ENCODE peak calls at places on chromosomes 7 and 10, in five cellular contexts. C, V, H, J and D are unnamed samples.

GRCh38 chr10:34437897-34438296 is 377.2 kb downstream of the PARD3 start:
- DNase-seq in C (no peak), V (no peak), H (no peak), J (no peak), D (no peak)

GRCh38 chr10:30227481-30227880 is 121.6 kb downstream of the MTPAP start:
- DNase-seq in C (no peak), V (no peak), H (no peak), J (no peak), D (no peak)

GRCh38 chr7:21367081-21367480 is 60.8 kb upstream of the SP4 start:
- DNase-seq in C (no peak), V (no peak), H (no peak), J (no peak), D (no peak)

GRCh38 chr7:95718556-95719410 is 53.6 kb upstream of the DYNC1I1 start:
- DNase-seq in C (peak; percentile 7), V (peak; percentile 29), H (no peak), J (no peak), D (peak; percentile 11)

GRCh38 chr10:101607124-101607523 is 19.0 kb downstream of the DPCD start:
- DNase-seq in C (no peak), V (no peak), H (no peak), J (no peak), D (peak; percentile 20)

GRCh38 chr7:79211724-79212123 is 241.7 kb downstream of the MAGI2 start:
- DNase-seq in C (no peak), V (no peak), H (no peak), J (no peak), D (no peak)

GRCh38 chr10:109029870-109030269 is 893.4 kb downstream of the XPNPEP1 start:
- DNase-seq in C (no peak), V (no peak), H (no peak), J (no peak), D (no peak)

GRCh38 chr7:14747701-14748100 is 154.8 kb downstream of the DGKB start:
- DNase-seq in C (no peak), V (no peak), H (no peak), J (no peak), D (no peak)

GRCh38 chr7:151993977-151994676 is 31.3 kb upstream of the GALNT11 start:
- DNase-seq in C (no peak), V (no peak), H (no peak), J (no peak), D (peak; percentile 26)

GRCh38 chr10:120017731-120018130 is 125.2 kb downstream of the SEC23IP start:
- DNase-seq in C (no peak), V (no peak), H (no peak), J (no peak), D (no peak)

GRCh38 chr10:71707240-71707789 is 12.3 kb downstream of the C10orf105 start:
- DNase-seq in C (no peak), V (no peak), H (no peak), J (no peak), D (no peak)

GRCh38 chr10:103238506-103239252 is 7.0 kb upstream of the RPEL1 start:
- DNase-seq in C (peak; percentile 84), V (no peak), H (no peak), J (no peak), D (peak; percentile 88)

GRCh38 chr7:93949468-93949867 is 27.9 kb downstream of the GNG11 start:
- DNase-seq in C (no peak), V (peak; percentile 28), H (no peak), J (no peak), D (no peak)

GRCh38 chr10:22599048-22599561 is 115.3 kb downstream of the PIP4K2A start:
- DNase-seq in C (no peak), V (no peak), H (peak; percentile 49), J (peak; percentile 33), D (no peak)

GRCh38 chr10:79186742-79187544 is 118.2 kb downstream of the ZMIZ1 start:
- DNase-seq in C (no peak), V (no peak), H (no peak), J (no peak), D (no peak)
- TF ChIP-seq POLR2AphosphoS5 in C (no peak), V (no peak), H (no peak), J (no peak), D (no peak)

GRCh38 chr7:825386-825785 is 6.9 kb upstream of the SUN1 start:
- DNase-seq in C (no peak), V (no peak), H (no peak), J (no peak), D (no peak)

GRCh38 chr7:824106-824505 is 8.2 kb upstream of the SUN1 start:
- DNase-seq in C (no peak), V (peak; percentile 77), H (no peak), J (no peak), D (no peak)

GRCh38 chr7:824664-825063 is 7.6 kb upstream of the SUN1 start:
- DNase-seq in C (no peak), V (no peak), H (no peak), J (no peak), D (no peak)

GRCh38 chr7:828793-829561 is 3.3 kb upstream of the SUN1 start:
- DNase-seq in C (no peak), V (no peak), H (no peak), J (no peak), D (no peak)

DNA sequence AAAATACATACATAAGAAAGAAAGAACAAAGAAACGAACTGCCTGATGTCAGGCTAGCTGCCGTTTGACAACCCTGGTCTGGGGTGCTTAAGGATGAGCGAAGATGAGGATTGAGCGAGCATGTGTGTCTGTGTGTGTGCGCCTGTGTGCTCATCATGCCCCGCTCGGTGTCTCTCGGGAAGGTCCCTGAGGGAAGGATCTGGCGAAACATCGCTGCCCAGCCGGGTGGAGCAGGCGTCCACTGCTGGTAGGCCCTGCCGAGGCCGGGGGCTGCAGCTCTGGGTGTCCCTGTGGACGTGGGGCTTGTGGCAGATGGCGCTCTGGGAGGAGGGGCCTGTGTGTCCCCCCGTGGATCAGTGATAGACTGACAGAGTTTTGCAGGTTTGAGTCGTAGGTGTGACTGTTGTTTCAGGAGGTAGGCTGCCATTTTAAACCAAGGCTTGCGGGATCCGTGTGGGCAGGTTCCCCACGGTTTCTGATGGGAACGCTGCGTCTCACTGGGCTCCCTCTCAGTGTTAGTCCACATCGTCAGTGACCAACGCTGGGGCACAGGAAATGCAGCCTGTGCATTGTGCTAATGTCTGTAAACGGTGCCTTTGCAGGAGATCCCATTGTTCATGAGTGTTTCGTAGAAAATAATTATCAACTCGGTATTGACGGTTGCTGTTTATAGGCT is 5.9 kb upstream of the SUN1 start:
- DNase-seq in C (no peak), V (no peak), H (no peak), J (no peak), D (peak; percentile 30)
- H4K20me1 ChIP-seq in C (peaks cover 3% of the 10 kb centered on the region), V (peaks cover 30% of the 10 kb centered on the region), H (no peaks in the 10 kb centered on the region), J (peaks cover 31% of the 10 kb centered on the region), D (peaks cover 63% of the 10 kb centered on the region)

GRCh38 chr10:100364735-100365391 is 17.8 kb downstream of the SCD start:
- DNase-seq in C (peak; percentile 95), V (peak; percentile 58), H (no peak), J (no peak), D (peak; percentile 86)
- TF ChIP-seq POLR2AphosphoS5 in C (peak; percentile 92), V (peak; percentile 41), H (no peak), J (peak; percentile 37), D (peak; percentile 41)

DNA sequence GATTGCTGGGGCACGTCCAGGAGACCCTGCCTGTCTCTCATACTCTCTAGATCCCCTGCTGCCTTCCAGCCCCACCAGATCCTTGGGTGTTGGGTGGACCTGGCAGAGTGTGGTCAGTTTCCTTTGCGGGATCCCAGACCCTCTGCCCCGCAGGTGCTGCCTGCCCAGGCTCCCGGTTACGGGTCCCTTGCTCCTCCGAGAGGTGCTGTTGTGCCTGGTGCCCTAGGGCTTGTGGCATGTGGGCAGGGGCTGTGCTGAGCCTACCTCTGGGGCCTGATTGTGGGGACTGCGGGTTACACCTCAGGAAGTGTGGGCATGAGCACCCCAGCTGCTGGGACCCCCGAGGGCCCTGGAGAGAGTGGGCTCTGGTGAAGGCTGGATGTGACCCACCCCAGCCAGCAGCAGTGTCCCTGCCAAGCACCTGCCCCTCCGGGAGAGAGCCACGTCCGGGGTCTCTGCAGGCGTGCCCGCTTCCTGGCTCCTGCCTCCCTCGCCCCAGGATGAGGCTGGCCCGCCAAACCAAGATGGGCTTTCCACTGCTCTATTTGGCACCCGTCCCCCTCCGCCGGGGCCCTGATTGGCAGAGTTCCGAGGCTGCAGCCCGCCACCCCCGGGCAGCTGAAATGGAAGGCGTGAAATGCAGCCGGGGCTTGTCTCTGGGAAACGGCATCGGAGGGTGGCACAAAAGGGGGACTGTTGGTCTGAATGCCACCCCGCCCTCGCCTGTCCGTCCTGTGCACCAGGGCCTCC is 17.0 kb downstream of the CLIP2 start:
- DNase-seq in C (no peak), V (peak; percentile 48), H (no peak), J (no peak), D (peak; percentile 2)
- H4K20me1 ChIP-seq in C (no peaks in the 10 kb centered on the region), V (peaks cover 88% of the 10 kb centered on the region), H (no peaks in the 10 kb centered on the region), J (peaks cover 3% of the 10 kb centered on the region), D (peaks cover 20% of the 10 kb centered on the region)

GRCh38 chr10:14860782-14861181 is 17.9 kb upstream of the SUV39H2 start:
- DNase-seq in C (no peak), V (no peak), H (no peak), J (no peak), D (no peak)
- TF ChIP-seq POLR2AphosphoS5 in C (no peak), V (no peak), H (no peak), J (no peak), D (no peak)

DNA sequence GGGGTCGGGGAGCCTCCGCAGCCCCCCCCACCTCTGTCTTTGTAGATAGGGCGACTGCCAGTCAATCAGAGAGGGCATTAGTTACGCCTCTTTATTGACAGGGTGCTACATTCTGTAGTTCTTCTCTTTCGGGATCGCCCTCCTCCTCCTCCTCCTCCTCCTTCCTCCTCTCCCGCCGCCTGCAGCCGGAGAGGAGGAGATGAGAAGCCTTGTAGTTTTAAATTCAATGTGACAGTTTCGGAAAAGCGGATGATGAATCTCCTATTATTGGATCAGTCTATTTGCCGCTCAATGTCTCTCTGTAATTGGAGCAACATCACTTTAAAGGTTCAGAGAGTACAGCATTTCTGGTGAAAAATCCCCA is 587 bp upstream of the UNCX start:
- DNase-seq in C (no peak), V (no peak), H (no peak), J (no peak), D (no peak)
- H4K20me1 ChIP-seq in C (no peaks in the 10 kb centered on the region), V (peaks cover 64% of the 10 kb centered on the region), H (no peaks in the 10 kb centered on the region), J (peaks cover 13% of the 10 kb centered on the region), D (peaks cover 17% of the 10 kb centered on the region)

GRCh38 chr7:134777470-134777869 is 2.0 kb upstream of the CALD1 start:
- DNase-seq in C (no peak), V (peak; percentile 29), H (no peak), J (no peak), D (no peak)

GRCh38 chr7:134779741-134780065 is 269 bp downstream of the CALD1 start:
- DNase-seq in C (no peak), V (no peak), H (no peak), J (no peak), D (no peak)

GRCh38 chr7:134780166-134780853 is 876 bp downstream of the CALD1 start:
- DNase-seq in C (no peak), V (no peak), H (no peak), J (no peak), D (no peak)

GRCh38 chr7:134778941-134779740 is at the start of gene CALD1:
- DNase-seq in C (peak; percentile 26), V (peak; percentile 62), H (no peak), J (no peak), D (peak; percentile 97)

GRCh38 chr7:134777908-134778580 is 1.4 kb upstream of the CALD1 start:
- DNase-seq in C (no peak), V (no peak), H (no peak), J (no peak), D (no peak)
- TF ChIP-seq POLR2AphosphoS5 in C (no peak), V (no peak), H (no peak), J (no peak), D (no peak)

GRCh38 chr10:125155101-125155500 is 5.3 kb downstream of the CTBP2 start:
- DNase-seq in C (no peak), V (no peak), H (no peak), J (no peak), D (peak; percentile 78)
- H4K20me1 ChIP-seq in C (peaks cover 6% of the 10 kb centered on the region), V (peaks cover 77% of the 10 kb centered on the region), H (no peaks in the 10 kb centered on the region), J (peaks cover 2% of the 10 kb centered on the region), D (peaks cover 3% of the 10 kb centered on the region)